ENCODE peak calls at places on chromosomes 4 and X, in five cellular contexts. One of them, this sample, is unnamed.
A peak's percentile ranks its signal among the peaks of the same experiment; 100 is the strongest.

GRCh38 chr4:107036602-107037151 is 564 bp upstream of the DKK2 start:
- DNase-seq in MG63: no peak
- DNase-seq in GM12892: no peak
- DNase-seq in NCI-H1436 treated with DMSO at 0.1 percent for 48 hours: no peak
- DNase-seq in nephron progenitor cell: no peak
- DNase-seq in this sample: no peak

GRCh38 chr4:70365479-70365878 is 4.9 kb downstream of the SMR3A start:
- DNase-seq in MG63: peak; percentile 1
- DNase-seq in NCI-H1436 treated with DMSO at 0.1 percent for 48 hours: no peak
- DNase-seq in nephron progenitor cell: no peak
- DNase-seq in GM12892: no peak
- DNase-seq in this sample: no peak

GRCh38 chrX:105564536-105564935 is 257.8 kb upstream of the NRK start:
- DNase-seq in GM12892: no peak
- DNase-seq in NCI-H1436 treated with DMSO at 0.1 percent for 48 hours: no peak
- DNase-seq in MG63: peak; percentile 68
- DNase-seq in nephron progenitor cell: no peak
- DNase-seq in this sample: no peak

GRCh38 chrX:133921764-133922389 is 63.5 kb downstream of the GPC3 start:
- DNase-seq in MG63: peak; percentile 9
- DNase-seq in nephron progenitor cell: peak; percentile 52
- DNase-seq in NCI-H1436 treated with DMSO at 0.1 percent for 48 hours: peak; percentile 4
- DNase-seq in GM12892: peak; percentile 4
- DNase-seq in this sample: no peak

GRCh38 chr4:181517521-181517920 is 725.7 kb upstream of the TENM3 start:
- DNase-seq in GM12892: no peak
- DNase-seq in nephron progenitor cell: no peak
- DNase-seq in MG63: no peak
- DNase-seq in NCI-H1436 treated with DMSO at 0.1 percent for 48 hours: no peak
- DNase-seq in this sample: no peak

GRCh38 chrX:5051831-5052491 is 1176.7 kb downstream of the NLGN4X start:
- DNase-seq in NCI-H1436 treated with DMSO at 0.1 percent for 48 hours: no peak
- DNase-seq in GM12892: no peak
- DNase-seq in MG63: peak; percentile 68
- DNase-seq in nephron progenitor cell: no peak
- DNase-seq in this sample: no peak

GRCh38 chrX:96843566-96843965 is 40.1 kb upstream of the RPA4 start:
- DNase-seq in MG63: no peak
- DNase-seq in nephron progenitor cell: peak; percentile 26
- DNase-seq in GM12892: no peak
- DNase-seq in NCI-H1436 treated with DMSO at 0.1 percent for 48 hours: no peak
- DNase-seq in this sample: no peak

GRCh38 chr4:109739547-109739946 is 9.7 kb upstream of the PLA2G12A start:
- DNase-seq in NCI-H1436 treated with DMSO at 0.1 percent for 48 hours: no peak
- DNase-seq in nephron progenitor cell: no peak
- DNase-seq in MG63: no peak
- DNase-seq in GM12892: no peak
- DNase-seq in this sample: no peak

GRCh38 chr4:170014359-170015008 is 11.7 kb downstream of the MFAP3L start:
- DNase-seq in nephron progenitor cell: no peak
- DNase-seq in MG63: no peak
- DNase-seq in NCI-H1436 treated with DMSO at 0.1 percent for 48 hours: no peak
- DNase-seq in GM12892: no peak
- DNase-seq in this sample: no peak

GRCh38 chrX:100926453-100926852 is 2.3 kb downstream of the XKRX start:
- DNase-seq in nephron progenitor cell: no peak
- DNase-seq in MG63: no peak
- DNase-seq in NCI-H1436 treated with DMSO at 0.1 percent for 48 hours: no peak
- DNase-seq in GM12892: no peak
- DNase-seq in this sample: no peak

GRCh38 chrX:27186671-27187070 is 276.5 kb downstream of the PPP4R3C start:
- DNase-seq in MG63: peak; percentile 1
- DNase-seq in GM12892: no peak
- DNase-seq in NCI-H1436 treated with DMSO at 0.1 percent for 48 hours: no peak
- DNase-seq in nephron progenitor cell: peak; percentile 18
- DNase-seq in this sample: no peak

GRCh38 chrX:9055354-9055753 is 21.4 kb upstream of the FAM9B start:
- DNase-seq in MG63: no peak
- DNase-seq in GM12892: no peak
- DNase-seq in nephron progenitor cell: no peak
- DNase-seq in NCI-H1436 treated with DMSO at 0.1 percent for 48 hours: no peak
- DNase-seq in this sample: no peak

GRCh38 chr4:108492816-108493595 is 127.4 kb upstream of the RPL34 start:
- DNase-seq in NCI-H1436 treated with DMSO at 0.1 percent for 48 hours: no peak
- DNase-seq in nephron progenitor cell: peak; percentile 22
- DNase-seq in GM12892: no peak
- DNase-seq in MG63: no peak
- DNase-seq in this sample: no peak